ENCODE peak calls at places on chromosomes 4 and X, in nine cellular contexts. I is fibroblast of lung, S is heart left ventricle, J is RWPE2, U is lung, H is transverse colon, G is HCT116, N is endodermal cell, K is cardiac fibroblast. T is an unnamed sample.

GRCh38 chrX:41334866-41335589 is 1.1 kb downstream of the DDX3X start:
- DNase-seq in I (peak; percentile 59), S (peak; percentile 67), J (no peak), U (peak; percentile 56), H (peak; percentile 70), G (no peak), N (peak; percentile 76), K (peak; percentile 75), T (peak; percentile 64)

GRCh38 chr4:87633239-87633638 is 16.8 kb upstream of the DMP1 start:
- DNase-seq in I (peak; percentile 67), S (no peak), J (no peak), U (no peak), H (no peak), G (no peak), N (no peak), K (peak; percentile 73), T (peak; percentile 80)

GRCh38 chr4:77921701-77922100 is 59.1 kb downstream of the MRPL1 start:
- DNase-seq in I (peak; percentile 88), S (no peak), J (no peak), U (no peak), H (no peak), G (peak; percentile 83), N (no peak), K (peak; percentile 95), T (peak; percentile 98)

GRCh38 chr4:83114576-83114975 is at the start of gene PLAC8:
- DNase-seq in I (no peak), S (no peak), J (no peak), U (no peak), H (peak; percentile 73), G (no peak), N (no peak), K (no peak), T (no peak)

GRCh38 chrX:39819921-39820849 is 277.6 kb downstream of the BCOR start:
- DNase-seq in I (no peak), S (no peak), J (no peak), U (no peak), H (no peak), G (no peak), N (peak; percentile 80), K (peak; percentile 64), T (peak; percentile 56)

GRCh38 chr4:80082693-80083092 is 9.7 kb upstream of the ANTXR2 start:
- DNase-seq in I (no peak), S (no peak), J (no peak), U (no peak), H (no peak), G (no peak), N (no peak), K (no peak), T (no peak)

GRCh38 chrX:700936-701335 is 70.3 kb downstream of the SHOX start:
- DNase-seq in I (no peak), S (no peak), J (no peak), U (no peak), H (no peak), G (no peak), N (no peak), K (no peak), T (no peak)

GRCh38 chr4:86845593-86845992 is 3.6 kb downstream of the SLC10A6 start:
- DNase-seq in I (no peak), S (no peak), J (no peak), U (no peak), H (no peak), G (no peak), N (peak; percentile 35), K (no peak), T (no peak)

GRCh38 chr4:77852892-77853495 is 9.6 kb upstream of the MRPL1 start:
- DNase-seq in I (no peak), S (no peak), J (no peak), U (no peak), H (peak; percentile 39), G (no peak), N (no peak), K (no peak), T (no peak)

GRCh38 chr4:21765810-21766407 is 182.7 kb downstream of the KCNIP4 start:
- DNase-seq in I (peak; percentile 55), S (no peak), J (no peak), U (no peak), H (peak; percentile 19), G (peak; percentile 18), N (peak; percentile 90), K (peak; percentile 61), T (peak; percentile 69)

GRCh38 chr4:154618708-154619315 is 6.4 kb upstream of the FGG start:
- DNase-seq in I (peak; percentile 57), S (no peak), J (no peak), U (peak; percentile 42), H (peak; percentile 70), G (peak; percentile 51), N (peak; percentile 89), K (peak; percentile 61), T (peak; percentile 64)

GRCh38 chr4:17309567-17310268 is 202.2 kb downstream of the QDPR start:
- DNase-seq in I (peak; percentile 20), S (no peak), J (no peak), U (no peak), H (no peak), G (no peak), N (no peak), K (no peak), T (no peak)

GRCh38 chr4:63349674-63350025 is 1059.6 kb downstream of the TECRL start:
- DNase-seq in I (no peak), S (no peak), J (no peak), U (no peak), H (no peak), G (no peak), N (no peak), K (no peak), T (no peak)

GRCh38 chr4:54961357-54961975 is 163.9 kb downstream of the KDR start:
- DNase-seq in I (peak; percentile 56), S (no peak), J (no peak), U (no peak), H (no peak), G (peak; percentile 21), N (no peak), K (peak; percentile 54), T (peak; percentile 65)

GRCh38 chr4:59553063-59553738 is 1646.9 kb upstream of the ADGRL3 start:
- DNase-seq in I (no peak), S (no peak), J (no peak), U (no peak), H (no peak), G (no peak), N (no peak), K (peak; percentile 0), T (peak; percentile 15)

GRCh38 chr4:1833307-1834046 is 22.5 kb downstream of the LETM1 start:
- DNase-seq in I (no peak), S (no peak), J (no peak), U (no peak), H (no peak), G (no peak), N (no peak), K (no peak), T (no peak)

DNA sequence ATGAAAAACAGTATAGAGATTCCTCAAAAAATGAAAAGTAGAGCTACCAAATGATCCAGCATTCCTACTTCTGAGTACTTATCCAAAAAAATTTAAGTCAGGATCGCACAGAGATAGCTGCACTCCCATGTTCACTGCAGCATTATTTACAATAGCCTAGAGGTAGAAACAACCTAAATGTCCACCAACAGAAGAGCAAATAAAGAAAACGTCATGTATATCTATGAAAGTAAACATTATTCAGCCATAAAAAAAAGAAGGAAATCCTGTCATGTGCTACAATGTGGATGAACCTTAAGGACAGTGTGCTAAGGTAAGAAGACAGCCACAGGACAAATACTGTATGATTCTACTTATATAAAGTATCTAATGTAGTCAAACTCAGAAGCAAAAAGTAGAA is 12.4 kb downstream of the THOC2 start:
- DNase-seq in I (no peak), S (no peak), J (no peak), U (no peak), H (no peak), G (no peak), N (no peak), K (no peak), T (no peak)
- H3K4me3 ChIP-seq in I (no peak overlapping the region), S (no peak overlapping the region), J (no peak overlapping the region), U (no peak overlapping the region), H (no peak overlapping the region), G (no peak overlapping the region), N (no peak overlapping the region), K (no peak overlapping the region), T (no peak overlapping the region)

DNA sequence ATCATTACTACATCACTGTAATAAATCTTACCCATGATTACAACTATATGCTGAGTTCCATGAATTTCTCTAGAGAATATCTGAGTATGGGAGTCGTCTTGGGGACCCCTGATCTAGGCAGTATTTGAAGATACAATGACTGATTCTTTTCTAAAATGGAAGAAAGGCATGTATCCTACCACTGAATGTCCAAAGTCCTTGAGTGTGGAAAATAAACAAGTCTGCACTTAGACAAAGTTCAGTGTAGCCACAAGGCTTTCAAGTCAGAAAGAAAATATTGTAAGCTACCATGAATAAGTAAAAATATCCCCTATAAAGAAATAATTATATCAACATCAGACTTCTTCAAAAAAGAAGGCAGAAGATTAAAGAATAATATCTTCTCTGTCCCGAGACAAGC is 42.4 kb downstream of the ZNF674 start:
- DNase-seq in I (no peak), S (no peak), J (no peak), U (no peak), H (no peak), G (no peak), N (no peak), K (no peak), T (no peak)
- TF ChIP-seq CTCF in I (no peak), S (no peak), J (no peak), U (no peak), H (no peak), G (no peak), N (no peak), K (no peak), T (no peak)

DNA sequence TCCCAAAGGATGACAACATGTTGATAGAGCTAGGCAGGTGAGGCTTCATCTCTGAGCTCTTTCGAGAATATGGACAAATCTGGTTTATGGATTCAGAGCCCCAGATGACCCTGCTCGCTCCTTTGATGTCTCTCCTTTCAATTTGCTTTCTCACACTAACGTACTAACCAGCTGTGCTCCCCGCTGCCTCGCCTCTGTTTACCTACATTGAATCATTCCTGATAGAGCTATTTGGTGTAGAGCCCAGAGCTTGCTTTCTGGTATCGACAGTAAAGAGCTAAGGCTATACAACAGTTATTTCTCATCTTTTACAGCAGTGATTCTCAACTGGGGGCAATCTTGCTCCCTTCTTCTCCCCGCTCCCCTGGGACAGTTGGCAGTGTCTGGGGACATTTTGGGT is 8.9 kb upstream of the PHKA2 start:
- DNase-seq in I (no peak), S (no peak), J (no peak), U (no peak), H (no peak), G (no peak), N (no peak), K (no peak), T (no peak)
- H3K4me3 ChIP-seq in I (no peak overlapping the region), S (no peak overlapping the region), J (no peak overlapping the region), U (no peak overlapping the region), H (no peak overlapping the region), G (no peak overlapping the region), N (no peak overlapping the region), K (no peak overlapping the region), T (no peak overlapping the region)

DNA sequence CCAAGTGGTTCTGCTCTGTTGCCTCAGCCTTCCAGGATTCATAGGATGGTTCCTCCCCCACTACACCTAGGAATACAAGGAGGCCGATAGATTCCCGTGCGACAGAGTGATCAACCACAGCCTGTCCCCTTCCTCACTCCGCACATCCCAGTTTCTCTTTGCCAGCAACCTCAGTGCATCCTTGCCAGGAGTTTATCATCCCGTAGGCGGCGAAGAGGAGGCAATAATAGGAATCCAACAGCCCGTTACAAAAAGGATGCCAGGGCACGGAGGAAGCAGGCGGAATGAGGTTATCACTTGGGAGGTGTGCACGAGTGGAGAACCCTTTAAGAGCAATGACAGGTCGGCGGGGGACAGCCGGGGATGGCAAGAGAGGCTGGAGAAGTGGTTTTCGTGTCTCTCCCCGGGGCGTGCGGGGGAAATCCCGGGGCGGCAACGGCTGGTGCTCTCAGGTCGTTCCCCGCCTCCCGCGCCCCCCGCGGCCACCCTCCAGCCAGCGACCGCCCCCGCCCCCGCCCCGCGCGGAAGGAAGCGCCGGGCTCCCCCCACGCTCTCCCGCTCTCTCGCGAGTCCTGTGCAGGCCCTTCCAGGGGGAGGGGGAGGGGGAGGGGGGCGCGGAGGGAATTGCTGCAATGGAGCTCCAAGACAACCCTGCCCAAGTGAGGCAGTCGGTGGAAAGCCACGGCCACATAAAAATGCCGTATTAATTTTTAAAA is 1.6 kb downstream of the PPP3CA start:
- DNase-seq in I (peak; percentile 63), S (peak; percentile 68), J (peak; percentile 58), U (peak; percentile 46), H (peak; percentile 63), G (no peak), N (peak; percentile 75), K (peak; percentile 61), T (peak; percentile 55)
- TF ChIP-seq CTCF in I (no peak), S (no peak), J (no peak), U (no peak), H (no peak), G (no peak), N (no peak), K (no peak), T (peak; percentile 3)